ENCODE peak calls at places on chromosomes 11 and 22, in ten cellular contexts. One of them, this sample, is unnamed.

GRCh38 chr22:20577549-20577975 is 70.2 kb downstream of the MED15 start:
- DNase-seq in brain microvascular endothelial cell: no peak
- DNase-seq in trophoblast cell: no peak
- DNase-seq in OCI-LY7: no peak
- DNase-seq in coronary artery: no peak
- DNase-seq in CD4-positive, alpha-beta T cell: no peak
- DNase-seq in esophagus squamous epithelium: no peak
- DNase-seq in CD4-positive, alpha-beta memory T cell: no peak
- DNase-seq in CD8-positive, alpha-beta memory T cell: no peak
- DNase-seq in colonic mucosa: peak; percentile 55
- DNase-seq in this sample: no peak

GRCh38 chr11:123054301-123055065 is 7.5 kb downstream of the HSPA8 start:
- DNase-seq in CD4-positive, alpha-beta T cell: no peak
- DNase-seq in OCI-LY7: peak; percentile 88
- DNase-seq in trophoblast cell: peak; percentile 92
- DNase-seq in colonic mucosa: no peak
- DNase-seq in CD8-positive, alpha-beta memory T cell: no peak
- DNase-seq in brain microvascular endothelial cell: peak; percentile 51
- DNase-seq in esophagus squamous epithelium: no peak
- DNase-seq in coronary artery: no peak
- DNase-seq in CD4-positive, alpha-beta memory T cell: peak; percentile 72
- DNase-seq in this sample: no peak

GRCh38 chr11:69010361-69010891 is 2.6 kb downstream of the MRGPRF start:
- DNase-seq in brain microvascular endothelial cell: no peak
- DNase-seq in CD4-positive, alpha-beta T cell: no peak
- DNase-seq in CD8-positive, alpha-beta memory T cell: no peak
- DNase-seq in CD4-positive, alpha-beta memory T cell: no peak
- DNase-seq in esophagus squamous epithelium: no peak
- DNase-seq in colonic mucosa: no peak
- DNase-seq in coronary artery: no peak
- DNase-seq in OCI-LY7: no peak
- DNase-seq in trophoblast cell: peak; percentile 31
- DNase-seq in this sample: no peak

GRCh38 chr11:36034572-36035331 is 90.9 kb downstream of the LDLRAD3 start:
- DNase-seq in esophagus squamous epithelium: no peak
- DNase-seq in trophoblast cell: peak; percentile 94
- DNase-seq in CD8-positive, alpha-beta memory T cell: no peak
- DNase-seq in coronary artery: no peak
- DNase-seq in colonic mucosa: no peak
- DNase-seq in OCI-LY7: no peak
- DNase-seq in CD4-positive, alpha-beta memory T cell: no peak
- DNase-seq in CD4-positive, alpha-beta T cell: no peak
- DNase-seq in brain microvascular endothelial cell: peak; percentile 64
- DNase-seq in this sample: no peak

GRCh38 chr22:41239443-41240128 is 1.1 kb downstream of the CHADL start:
- DNase-seq in esophagus squamous epithelium: no peak
- DNase-seq in CD4-positive, alpha-beta memory T cell: no peak
- DNase-seq in OCI-LY7: no peak
- DNase-seq in coronary artery: no peak
- DNase-seq in trophoblast cell: no peak
- DNase-seq in colonic mucosa: no peak
- DNase-seq in CD8-positive, alpha-beta memory T cell: no peak
- DNase-seq in brain microvascular endothelial cell: no peak
- DNase-seq in CD4-positive, alpha-beta T cell: no peak
- DNase-seq in this sample: no peak

GRCh38 chr11:68313574-68314202 is 1.3 kb downstream of the LRP5 start:
- DNase-seq in coronary artery: no peak
- DNase-seq in esophagus squamous epithelium: no peak
- DNase-seq in colonic mucosa: no peak
- DNase-seq in CD4-positive, alpha-beta memory T cell: no peak
- DNase-seq in trophoblast cell: no peak
- DNase-seq in brain microvascular endothelial cell: peak; percentile 6
- DNase-seq in OCI-LY7: no peak
- DNase-seq in CD8-positive, alpha-beta memory T cell: no peak
- DNase-seq in CD4-positive, alpha-beta T cell: no peak
- DNase-seq in this sample: no peak

GRCh38 chr11:64842851-64843841 is 1.3 kb downstream of the CDC42BPG start:
- DNase-seq in colonic mucosa: peak; percentile 88
- DNase-seq in OCI-LY7: no peak
- DNase-seq in CD4-positive, alpha-beta T cell: no peak
- DNase-seq in CD8-positive, alpha-beta memory T cell: no peak
- DNase-seq in trophoblast cell: peak; percentile 90
- DNase-seq in brain microvascular endothelial cell: no peak
- DNase-seq in coronary artery: no peak
- DNase-seq in esophagus squamous epithelium: no peak
- DNase-seq in CD4-positive, alpha-beta memory T cell: no peak
- DNase-seq in this sample: no peak

GRCh38 chr22:41713004-41713403 is 13.7 kb downstream of the MEI1 start:
- DNase-seq in trophoblast cell: peak; percentile 81
- DNase-seq in CD4-positive, alpha-beta memory T cell: no peak
- DNase-seq in coronary artery: no peak
- DNase-seq in esophagus squamous epithelium: no peak
- DNase-seq in OCI-LY7: no peak
- DNase-seq in brain microvascular endothelial cell: no peak
- DNase-seq in CD8-positive, alpha-beta memory T cell: no peak
- DNase-seq in colonic mucosa: no peak
- DNase-seq in CD4-positive, alpha-beta T cell: no peak
- DNase-seq in this sample: no peak

GRCh38 chr11:114137838-114138237 is 78.3 kb downstream of the ZBTB16 start:
- DNase-seq in CD4-positive, alpha-beta T cell: no peak
- DNase-seq in OCI-LY7: no peak
- DNase-seq in CD4-positive, alpha-beta memory T cell: no peak
- DNase-seq in esophagus squamous epithelium: no peak
- DNase-seq in CD8-positive, alpha-beta memory T cell: no peak
- DNase-seq in brain microvascular endothelial cell: no peak
- DNase-seq in trophoblast cell: no peak
- DNase-seq in colonic mucosa: no peak
- DNase-seq in coronary artery: no peak
- DNase-seq in this sample: no peak

GRCh38 chr11:114137054-114137453 is 77.5 kb downstream of the ZBTB16 start:
- DNase-seq in CD8-positive, alpha-beta memory T cell: no peak
- DNase-seq in brain microvascular endothelial cell: no peak
- DNase-seq in coronary artery: no peak
- DNase-seq in colonic mucosa: no peak
- DNase-seq in CD4-positive, alpha-beta T cell: no peak
- DNase-seq in esophagus squamous epithelium: no peak
- DNase-seq in trophoblast cell: no peak
- DNase-seq in CD4-positive, alpha-beta memory T cell: no peak
- DNase-seq in OCI-LY7: no peak
- DNase-seq in this sample: no peak

GRCh38 chr11:114140826-114141225 is 81.3 kb downstream of the ZBTB16 start:
- DNase-seq in trophoblast cell: no peak
- DNase-seq in OCI-LY7: no peak
- DNase-seq in CD8-positive, alpha-beta memory T cell: no peak
- DNase-seq in esophagus squamous epithelium: no peak
- DNase-seq in colonic mucosa: no peak
- DNase-seq in CD4-positive, alpha-beta T cell: no peak
- DNase-seq in brain microvascular endothelial cell: no peak
- DNase-seq in coronary artery: no peak
- DNase-seq in CD4-positive, alpha-beta memory T cell: no peak
- DNase-seq in this sample: no peak

GRCh38 chr11:114135737-114136151 is 76.2 kb downstream of the ZBTB16 start:
- DNase-seq in esophagus squamous epithelium: no peak
- DNase-seq in brain microvascular endothelial cell: no peak
- DNase-seq in colonic mucosa: no peak
- DNase-seq in coronary artery: no peak
- DNase-seq in OCI-LY7: no peak
- DNase-seq in trophoblast cell: peak; percentile 88
- DNase-seq in CD4-positive, alpha-beta memory T cell: no peak
- DNase-seq in CD8-positive, alpha-beta memory T cell: no peak
- DNase-seq in CD4-positive, alpha-beta T cell: no peak
- DNase-seq in this sample: no peak

DNA sequence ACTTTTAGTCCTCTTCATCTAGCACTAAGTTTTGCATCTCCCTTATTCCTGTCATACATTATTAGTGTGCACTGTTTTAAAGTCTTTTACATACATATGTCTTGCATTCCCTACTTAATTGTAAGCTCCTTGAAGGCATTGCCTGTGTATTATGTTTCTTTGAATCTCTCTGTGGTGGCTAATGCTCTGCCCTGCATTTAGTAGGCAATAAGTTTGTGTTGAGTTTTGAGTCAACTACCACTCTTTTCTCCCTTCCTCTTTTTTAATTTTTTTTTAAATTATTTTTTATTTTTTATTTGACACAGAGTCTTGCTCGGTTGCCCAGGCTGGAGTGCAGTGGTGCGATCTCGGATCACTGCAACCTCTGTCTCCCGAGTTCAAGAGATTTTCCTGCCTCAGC is 78.9 kb downstream of the ZBTB16 start:
- DNase-seq in CD4-positive, alpha-beta T cell: no peak
- DNase-seq in trophoblast cell: no peak
- DNase-seq in coronary artery: no peak
- DNase-seq in CD8-positive, alpha-beta memory T cell: no peak
- DNase-seq in brain microvascular endothelial cell: no peak
- DNase-seq in colonic mucosa: no peak
- DNase-seq in esophagus squamous epithelium: no peak
- DNase-seq in OCI-LY7: no peak
- DNase-seq in CD4-positive, alpha-beta memory T cell: no peak
- DNase-seq in this sample: no peak
- H3K27ac ChIP-seq in CD4-positive, alpha-beta T cell: no peak overlapping the region
- H3K27ac ChIP-seq in trophoblast cell: no peak overlapping the region
- H3K27ac ChIP-seq in coronary artery: peak overlapping the region; percentile 99
- H3K27ac ChIP-seq in CD8-positive, alpha-beta memory T cell: no peak overlapping the region
- H3K27ac ChIP-seq in brain microvascular endothelial cell: no peak overlapping the region
- H3K27ac ChIP-seq in colonic mucosa: no peak overlapping the region
- H3K27ac ChIP-seq in esophagus squamous epithelium: peak overlapping the region; percentile 96
- H3K27ac ChIP-seq in OCI-LY7: no peak overlapping the region
- H3K27ac ChIP-seq in CD4-positive, alpha-beta memory T cell: no peak overlapping the region
- H3K27ac ChIP-seq in this sample: peak overlapping the region; percentile 74

GRCh38 chr22:31647516-31647915 is 14.5 kb downstream of the PISD start:
- DNase-seq in esophagus squamous epithelium: no peak
- DNase-seq in OCI-LY7: no peak
- DNase-seq in brain microvascular endothelial cell: peak; percentile 86
- DNase-seq in CD4-positive, alpha-beta T cell: no peak
- DNase-seq in colonic mucosa: no peak
- DNase-seq in trophoblast cell: peak; percentile 97
- DNase-seq in coronary artery: no peak
- DNase-seq in CD4-positive, alpha-beta memory T cell: no peak
- DNase-seq in CD8-positive, alpha-beta memory T cell: no peak
- DNase-seq in this sample: no peak

GRCh38 chr22:31646186-31647019 is 15.6 kb downstream of the PISD start:
- DNase-seq in brain microvascular endothelial cell: peak; percentile 97
- DNase-seq in CD8-positive, alpha-beta memory T cell: no peak
- DNase-seq in CD4-positive, alpha-beta T cell: no peak
- DNase-seq in coronary artery: no peak
- DNase-seq in colonic mucosa: no peak
- DNase-seq in OCI-LY7: no peak
- DNase-seq in CD4-positive, alpha-beta memory T cell: no peak
- DNase-seq in trophoblast cell: peak; percentile 93
- DNase-seq in esophagus squamous epithelium: no peak
- DNase-seq in this sample: no peak

GRCh38 chr22:31650391-31650790 is 11.6 kb downstream of the PISD start:
- DNase-seq in trophoblast cell: peak; percentile 92
- DNase-seq in colonic mucosa: no peak
- DNase-seq in OCI-LY7: no peak
- DNase-seq in CD8-positive, alpha-beta memory T cell: no peak
- DNase-seq in coronary artery: no peak
- DNase-seq in brain microvascular endothelial cell: peak; percentile 70
- DNase-seq in esophagus squamous epithelium: no peak
- DNase-seq in CD4-positive, alpha-beta T cell: no peak
- DNase-seq in CD4-positive, alpha-beta memory T cell: no peak
- DNase-seq in this sample: no peak

GRCh38 chr22:31647066-31647465 is 14.9 kb downstream of the PISD start:
- DNase-seq in colonic mucosa: no peak
- DNase-seq in CD4-positive, alpha-beta T cell: no peak
- DNase-seq in esophagus squamous epithelium: no peak
- DNase-seq in coronary artery: no peak
- DNase-seq in OCI-LY7: no peak
- DNase-seq in trophoblast cell: no peak
- DNase-seq in brain microvascular endothelial cell: no peak
- DNase-seq in CD8-positive, alpha-beta memory T cell: no peak
- DNase-seq in CD4-positive, alpha-beta memory T cell: no peak
- DNase-seq in this sample: no peak

GRCh38 chr22:31647921-31648320 is 14.1 kb downstream of the PISD start:
- DNase-seq in esophagus squamous epithelium: no peak
- DNase-seq in colonic mucosa: no peak
- DNase-seq in OCI-LY7: no peak
- DNase-seq in coronary artery: no peak
- DNase-seq in CD4-positive, alpha-beta memory T cell: no peak
- DNase-seq in trophoblast cell: peak; percentile 85
- DNase-seq in CD4-positive, alpha-beta T cell: no peak
- DNase-seq in CD8-positive, alpha-beta memory T cell: no peak
- DNase-seq in brain microvascular endothelial cell: no peak
- DNase-seq in this sample: no peak
- H3K27ac ChIP-seq in esophagus squamous epithelium: peak overlapping the region; percentile 82
- H3K27ac ChIP-seq in colonic mucosa: no peak overlapping the region
- H3K27ac ChIP-seq in OCI-LY7: no peak overlapping the region
- H3K27ac ChIP-seq in coronary artery: no peak overlapping the region
- H3K27ac ChIP-seq in CD4-positive, alpha-beta memory T cell: no peak overlapping the region
- H3K27ac ChIP-seq in trophoblast cell: no peak overlapping the region
- H3K27ac ChIP-seq in CD4-positive, alpha-beta T cell: no peak overlapping the region
- H3K27ac ChIP-seq in CD8-positive, alpha-beta memory T cell: no peak overlapping the region
- H3K27ac ChIP-seq in brain microvascular endothelial cell: peak overlapping the region; percentile 92
- H3K27ac ChIP-seq in this sample: no peak overlapping the region

DNA sequence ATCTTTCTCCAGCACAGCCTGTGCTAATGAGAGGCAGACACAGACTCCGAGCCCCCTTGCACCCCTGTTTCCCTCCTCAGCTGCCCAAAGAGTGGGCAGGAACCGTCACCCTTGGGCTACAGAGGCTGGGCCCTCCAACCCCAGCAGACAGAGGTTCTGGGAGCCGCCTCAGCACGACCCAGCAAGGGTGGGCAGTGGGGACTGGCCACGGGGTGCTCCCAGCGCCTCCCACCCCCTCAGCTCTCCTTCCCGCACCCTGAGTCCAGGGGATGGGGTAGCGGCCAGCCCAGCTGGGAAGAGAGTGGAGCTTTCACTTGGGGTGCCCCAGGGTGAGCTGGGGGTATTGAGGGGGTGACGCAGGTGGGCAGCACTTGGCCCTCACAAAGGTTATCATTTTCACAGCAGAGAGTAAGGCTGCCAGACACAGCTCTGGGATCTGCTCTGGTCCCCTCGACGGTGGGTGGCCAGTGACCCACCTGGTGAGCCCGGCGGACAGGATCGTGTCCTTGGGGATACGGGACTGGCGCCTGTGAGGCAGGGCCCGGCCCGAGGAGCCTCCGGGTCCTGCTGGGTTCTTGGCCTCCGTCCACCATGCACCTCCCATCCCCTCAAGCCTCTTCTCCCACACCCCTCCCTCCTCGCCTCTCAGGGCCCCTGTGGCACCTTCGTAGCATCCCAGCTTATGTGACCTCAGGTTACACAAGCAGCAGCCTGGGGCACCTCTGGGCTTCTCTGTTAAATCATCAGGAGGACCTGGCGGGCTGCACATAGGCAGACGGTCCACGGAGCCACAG is 14.4 kb upstream of the BRSK2 start:
- DNase-seq in coronary artery: no peak
- DNase-seq in trophoblast cell: no peak
- DNase-seq in brain microvascular endothelial cell: no peak
- DNase-seq in CD8-positive, alpha-beta memory T cell: no peak
- DNase-seq in CD4-positive, alpha-beta T cell: no peak
- DNase-seq in colonic mucosa: no peak
- DNase-seq in esophagus squamous epithelium: no peak
- DNase-seq in OCI-LY7: no peak
- DNase-seq in CD4-positive, alpha-beta memory T cell: no peak
- DNase-seq in this sample: no peak
- H3K27ac ChIP-seq in coronary artery: no peak overlapping the region
- H3K27ac ChIP-seq in trophoblast cell: no peak overlapping the region
- H3K27ac ChIP-seq in brain microvascular endothelial cell: no peak overlapping the region
- H3K27ac ChIP-seq in CD8-positive, alpha-beta memory T cell: no peak overlapping the region
- H3K27ac ChIP-seq in CD4-positive, alpha-beta T cell: no peak overlapping the region
- H3K27ac ChIP-seq in colonic mucosa: no peak overlapping the region
- H3K27ac ChIP-seq in esophagus squamous epithelium: no peak overlapping the region
- H3K27ac ChIP-seq in OCI-LY7: no peak overlapping the region
- H3K27ac ChIP-seq in CD4-positive, alpha-beta memory T cell: no peak overlapping the region
- H3K27ac ChIP-seq in this sample: no peak overlapping the region

DNA sequence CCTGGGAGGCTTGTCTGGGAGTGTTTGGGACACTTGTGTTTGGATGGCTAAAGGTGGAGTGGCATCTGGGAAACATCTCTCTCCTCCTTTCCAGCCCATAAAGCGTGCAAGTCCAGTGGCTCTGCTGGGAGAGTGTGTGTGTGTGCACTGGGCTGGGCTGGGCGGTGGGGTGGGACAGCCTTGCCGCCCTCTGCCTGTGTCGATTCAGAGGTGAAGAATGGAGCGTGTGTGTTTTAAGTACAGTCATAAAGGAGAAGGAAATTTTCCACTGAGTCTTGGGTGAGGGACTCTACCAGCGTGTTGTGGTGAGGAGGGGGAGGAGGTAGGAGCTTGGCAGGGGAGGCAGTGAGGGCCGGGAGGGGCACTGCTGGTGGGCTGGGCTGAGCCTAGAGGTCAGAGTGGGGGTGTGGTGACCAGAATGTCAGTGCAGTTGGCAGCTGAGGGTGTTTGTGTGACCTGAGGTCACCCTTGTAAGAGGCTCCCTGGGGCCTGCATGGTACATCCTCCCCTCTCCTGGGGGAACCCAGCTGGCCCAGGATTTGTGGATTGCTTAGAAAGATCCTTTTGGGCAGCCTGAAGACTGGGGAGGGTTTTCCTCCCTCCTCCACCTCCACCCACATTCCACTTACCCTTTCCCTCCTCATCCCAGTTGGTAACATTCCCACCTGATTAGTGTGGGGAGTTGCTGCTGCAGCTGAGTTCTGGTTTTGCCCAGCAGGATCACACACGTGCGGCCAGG is 1.7 kb downstream of the TIMP3 start:
- DNase-seq in CD4-positive, alpha-beta memory T cell: no peak
- DNase-seq in coronary artery: no peak
- DNase-seq in CD4-positive, alpha-beta T cell: no peak
- DNase-seq in brain microvascular endothelial cell: no peak
- DNase-seq in colonic mucosa: no peak
- DNase-seq in trophoblast cell: peak; percentile 26
- DNase-seq in CD8-positive, alpha-beta memory T cell: no peak
- DNase-seq in OCI-LY7: no peak
- DNase-seq in esophagus squamous epithelium: no peak
- DNase-seq in this sample: no peak
- H3K27ac ChIP-seq in CD4-positive, alpha-beta memory T cell: no peak overlapping the region
- H3K27ac ChIP-seq in coronary artery: peak overlapping the region; percentile 93
- H3K27ac ChIP-seq in CD4-positive, alpha-beta T cell: no peak overlapping the region
- H3K27ac ChIP-seq in brain microvascular endothelial cell: peak overlapping the region; percentile 36
- H3K27ac ChIP-seq in colonic mucosa: no peak overlapping the region
- H3K27ac ChIP-seq in trophoblast cell: no peak overlapping the region
- H3K27ac ChIP-seq in CD8-positive, alpha-beta memory T cell: no peak overlapping the region
- H3K27ac ChIP-seq in OCI-LY7: no peak overlapping the region
- H3K27ac ChIP-seq in esophagus squamous epithelium: peak overlapping the region; percentile 87
- H3K27ac ChIP-seq in this sample: peak overlapping the region; percentile 97